ENCODE peak calls at places on chromosomes 7 and 10, in eight cellular contexts. F is Caco-2; C is pancreas; S is psoas muscle; P is transverse colon; Z is heart left ventricle; O is AG10803; Q is CD8-positive, alpha-beta T cell. W is an unnamed sample.

GRCh38 chr7:157877298-157877840 is 540.6 kb downstream of the DNAJB6 start:
- DNase-seq in F (no peak), Q (no peak), C (no peak), P (no peak), S (no peak), Z (peak; percentile 15), O (no peak), W (no peak)

GRCh38 chr7:37028909-37029440 is 304.7 kb upstream of the AOAH start:
- DNase-seq in Q (no peak), S (no peak), C (no peak), O (no peak), F (no peak), P (no peak), Z (no peak), W (no peak)

GRCh38 chr10:31118561-31118960 is 86.9 kb upstream of the ZNF438 start:
- DNase-seq in C (no peak), S (no peak), O (peak; percentile 79), F (no peak), P (no peak), Z (no peak), Q (no peak), W (no peak)

GRCh38 chr7:134454277-134454676 is 4.6 kb downstream of the AKR1B1 start:
- DNase-seq in P (no peak), Q (no peak), Z (no peak), F (no peak), O (peak; percentile 47), S (no peak), C (no peak), W (no peak)

GRCh38 chr10:102335184-102335583 is 60.3 kb upstream of the NFKB2 start:
- DNase-seq in C (no peak), Q (no peak), O (peak; percentile 49), F (no peak), P (no peak), Z (peak; percentile 25), S (peak; percentile 86), W (no peak)

GRCh38 chr7:100090527-100091410 is 2.0 kb downstream of the COPS6 start:
- DNase-seq in Z (no peak), S (no peak), C (no peak), Q (no peak), P (no peak), O (no peak), F (no peak), W (no peak)

GRCh38 chr7:92781117-92781720 is 55.2 kb downstream of the CDK6 start:
- DNase-seq in S (no peak), F (no peak), P (no peak), C (no peak), Z (peak; percentile 52), O (peak; percentile 22), Q (no peak), W (no peak)

GRCh38 chr10:15472431-15473400 is 101.6 kb upstream of the FAM171A1 start:
- DNase-seq in C (no peak), P (no peak), O (peak; percentile 91), Z (no peak), S (no peak), Q (no peak), F (no peak), W (no peak)

GRCh38 chr7:143214789-143215679 is 6.8 kb upstream of the TAS2R40 start:
- DNase-seq in P (peak; percentile 64), Z (peak; percentile 48), F (peak; percentile 58), O (peak; percentile 81), S (no peak), Q (peak; percentile 56), C (peak; percentile 41), W (peak; percentile 62)

GRCh38 chr7:80146561-80146960 is 11.9 kb downstream of the GNAI1 start:
- DNase-seq in P (no peak), F (no peak), S (no peak), Q (no peak), Z (no peak), O (no peak), C (no peak), W (no peak)

GRCh38 chr7:36303202-36304098 is 86.2 kb upstream of the ANLN start:
- DNase-seq in F (no peak), P (peak; percentile 54), C (peak; percentile 88), Q (no peak), O (peak; percentile 97), Z (peak; percentile 88), S (peak; percentile 94), W (peak; percentile 94)

DNA sequence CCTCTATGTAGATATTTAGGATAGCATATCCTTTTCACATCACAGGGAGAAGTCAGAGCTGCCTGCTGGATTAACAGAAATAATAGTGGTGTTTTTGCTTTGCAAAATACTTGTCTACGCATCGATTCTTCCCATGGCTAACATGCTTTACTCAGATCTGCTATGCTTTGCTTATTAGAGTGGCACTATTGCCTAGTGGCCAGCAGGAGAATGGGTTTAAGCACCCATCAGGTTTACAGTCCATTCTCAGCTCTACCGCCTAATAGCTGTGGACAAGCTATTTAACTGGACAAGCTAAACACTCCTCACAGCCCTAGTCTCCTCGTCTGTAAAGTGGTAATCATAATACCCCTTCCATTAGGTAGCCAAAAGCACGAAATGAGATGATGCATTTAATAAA is 218.2 kb upstream of the CCDC6 start:
- DNase-seq in O (no peak), P (no peak), S (no peak), C (no peak), Z (no peak), Q (no peak), F (no peak), W (no peak)
- TF ChIP-seq CTCF in O (no peak), P (no peak), S (no peak), C (no peak), Z (no peak), Q (no peak), F (no peak), W (no peak)

DNA sequence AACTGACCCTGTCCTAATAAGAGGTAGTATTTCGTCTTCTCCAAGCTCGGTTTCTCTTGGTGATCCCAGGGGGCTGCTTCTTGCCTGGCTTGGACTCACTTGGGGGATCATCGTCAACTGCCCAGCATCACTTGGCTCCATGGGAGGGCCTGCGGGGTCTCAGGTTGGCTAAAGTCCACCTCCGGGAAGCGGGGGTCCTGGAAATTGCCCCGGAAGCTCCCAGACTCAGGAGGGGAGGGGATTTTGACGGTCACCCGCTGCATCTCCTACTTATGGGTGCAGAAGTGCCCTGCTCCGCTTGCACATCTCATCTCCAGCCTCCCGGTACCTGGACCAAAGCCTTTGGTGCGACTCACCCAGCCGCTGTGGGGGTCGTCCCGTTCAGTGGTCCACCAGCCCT is 18.7 kb downstream of the KCNK18 start:
- DNase-seq in O (no peak), S (no peak), P (no peak), F (no peak), C (no peak), Z (no peak), Q (no peak), W (no peak)
- H3K4me3 ChIP-seq in O (peak overlapping the region; percentile 74), S (no peak overlapping the region), P (no peak overlapping the region), F (no peak overlapping the region), C (no peak overlapping the region), Z (no peak overlapping the region), Q (no peak overlapping the region), W (peak overlapping the region; percentile 51)

GRCh38 chr7:127514499-127514898 is 70.9 kb downstream of the GCC1 start:
- DNase-seq in O (peak; percentile 53), P (no peak), S (no peak), C (no peak), F (no peak), Q (peak; percentile 5), Z (no peak), W (peak; percentile 15)
- TF ChIP-seq CTCF in O (peak; percentile 61), P (peak; percentile 10), S (peak; percentile 39), C (peak; percentile 17), F (peak; percentile 39), Q (peak; percentile 62), Z (peak; percentile 24), W (peak; percentile 33)

GRCh38 chr7:30910369-30911073 is 1.1 kb upstream of the AQP1 start:
- DNase-seq in O (no peak), Q (no peak), S (no peak), C (no peak), P (no peak), F (no peak), Z (no peak), W (no peak)

GRCh38 chr7:30911133-30911532 is 520 bp upstream of the AQP1 start:
- DNase-seq in S (no peak), O (no peak), P (no peak), Q (no peak), Z (no peak), F (no peak), C (no peak), W (no peak)

GRCh38 chr7:30912454-30912985 is 867 bp downstream of the AQP1 start:
- DNase-seq in P (no peak), O (no peak), C (no peak), Z (no peak), S (no peak), F (no peak), Q (no peak), W (no peak)

GRCh38 chr7:30912021-30912420 is 368 bp downstream of the AQP1 start:
- DNase-seq in Q (no peak), C (no peak), S (no peak), O (no peak), Z (no peak), F (no peak), P (no peak), W (no peak)

DNA sequence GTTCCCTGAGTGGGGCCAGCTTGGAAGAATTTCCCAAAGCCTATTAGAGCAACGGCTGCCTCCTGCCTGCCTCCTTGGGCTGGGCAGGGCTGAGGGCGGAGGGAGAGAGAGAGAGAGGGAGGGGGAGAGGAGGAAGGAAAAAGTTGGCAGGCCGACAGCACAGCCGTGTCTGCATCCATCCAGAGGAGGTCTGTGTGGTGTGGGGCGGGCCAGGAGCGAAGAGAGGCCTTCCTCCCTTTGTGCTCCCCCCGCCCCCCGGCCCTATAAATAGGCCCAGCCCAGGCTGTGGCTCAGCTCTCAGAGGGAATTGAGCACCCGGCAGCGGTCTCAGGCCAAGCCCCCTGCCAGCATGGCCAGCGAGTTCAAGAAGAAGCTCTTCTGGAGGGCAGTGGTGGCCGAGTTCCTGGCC is at the start of gene AQP1:
- DNase-seq in F (no peak), Q (no peak), S (peak; percentile 80), C (peak; percentile 90), P (peak; percentile 83), O (peak; percentile 67), Z (peak; percentile 87), W (no peak)
- H3K4me3 ChIP-seq in F (no peak within 1 kb of the TSS), Q (no peak within 1 kb of the TSS), S (peak within 1 kb of the TSS; percentile 60), C (peak within 1 kb of the TSS; percentile 46), P (no peak within 1 kb of the TSS), O (peak within 1 kb of the TSS; percentile 39), Z (peak within 1 kb of the TSS; percentile 65), W (no peak within 1 kb of the TSS)